ENCODE peak calls at places on chromosomes 2 and 18, in five cellular contexts. One of them, this sample, is unnamed.

GRCh38 chr2:128317186-128317897 is 1.3 kb downstream of the HS6ST1 start:
- DNase-seq in T-helper 1 cell: no peak
- DNase-seq in MV-4-11: peak; percentile 44
- DNase-seq in GM10248: peak; percentile 74
- DNase-seq in neural crest cell: no peak
- DNase-seq in this sample: peak; percentile 48

GRCh38 chr2:170845343-170845742 is 28.7 kb downstream of the GAD1 start:
- DNase-seq in T-helper 1 cell: no peak
- DNase-seq in MV-4-11: no peak
- DNase-seq in GM10248: no peak
- DNase-seq in neural crest cell: no peak
- DNase-seq in this sample: no peak

GRCh38 chr2:119647440-119648169 is 31.4 kb upstream of the TMEM177 start:
- DNase-seq in T-helper 1 cell: no peak
- DNase-seq in MV-4-11: peak; percentile 65
- DNase-seq in GM10248: peak; percentile 20
- DNase-seq in neural crest cell: no peak
- DNase-seq in this sample: no peak

GRCh38 chr2:16400127-16400623 is 265.5 kb downstream of the CYRIA start:
- DNase-seq in T-helper 1 cell: no peak
- DNase-seq in MV-4-11: no peak
- DNase-seq in GM10248: no peak
- DNase-seq in neural crest cell: no peak
- DNase-seq in this sample: no peak

GRCh38 chr2:206256711-206257110 is 17.8 kb upstream of the ZDBF2 start:
- DNase-seq in T-helper 1 cell: no peak
- DNase-seq in MV-4-11: no peak
- DNase-seq in GM10248: no peak
- DNase-seq in neural crest cell: no peak
- DNase-seq in this sample: no peak

GRCh38 chr18:8501044-8501443 is 108.2 kb upstream of the RAB12 start:
- DNase-seq in T-helper 1 cell: no peak
- DNase-seq in MV-4-11: no peak
- DNase-seq in GM10248: no peak
- DNase-seq in neural crest cell: no peak
- DNase-seq in this sample: peak; percentile 27

GRCh38 chr18:3594760-3595241 is 144.8 kb downstream of the TGIF1 start:
- DNase-seq in T-helper 1 cell: no peak
- DNase-seq in MV-4-11: no peak
- DNase-seq in GM10248: no peak
- DNase-seq in neural crest cell: no peak
- DNase-seq in this sample: no peak

GRCh38 chr2:47339745-47340541 is 63.0 kb upstream of the MSH2 start:
- DNase-seq in T-helper 1 cell: no peak
- DNase-seq in MV-4-11: peak; percentile 42
- DNase-seq in GM10248: no peak
- DNase-seq in neural crest cell: no peak
- DNase-seq in this sample: no peak

GRCh38 chr18:44123743-44124142 is 556.9 kb upstream of the SETBP1 start:
- DNase-seq in T-helper 1 cell: no peak
- DNase-seq in MV-4-11: no peak
- DNase-seq in GM10248: no peak
- DNase-seq in neural crest cell: no peak
- DNase-seq in this sample: no peak

GRCh38 chr18:8177330-8178016 is 431.8 kb upstream of the RAB12 start:
- DNase-seq in T-helper 1 cell: no peak
- DNase-seq in MV-4-11: no peak
- DNase-seq in GM10248: no peak
- DNase-seq in neural crest cell: no peak
- DNase-seq in this sample: no peak

GRCh38 chr2:171523969-171524401 is 1.7 kb downstream of the CYBRD1 start:
- DNase-seq in T-helper 1 cell: no peak
- DNase-seq in MV-4-11: peak; percentile 21
- DNase-seq in GM10248: no peak
- DNase-seq in neural crest cell: no peak
- DNase-seq in this sample: no peak

GRCh38 chr2:44778671-44779476 is 162.6 kb upstream of the SIX3 start:
- DNase-seq in T-helper 1 cell: no peak
- DNase-seq in MV-4-11: peak; percentile 86
- DNase-seq in GM10248: peak; percentile 92
- DNase-seq in neural crest cell: no peak
- DNase-seq in this sample: no peak

GRCh38 chr18:68520406-68521075 is 194.4 kb downstream of the TMX3 start:
- DNase-seq in T-helper 1 cell: no peak
- DNase-seq in MV-4-11: no peak
- DNase-seq in GM10248: no peak
- DNase-seq in neural crest cell: no peak
- DNase-seq in this sample: no peak

GRCh38 chr2:86221066-86221684 is 21.9 kb downstream of the MRPL35 start:
- DNase-seq in T-helper 1 cell: no peak
- DNase-seq in MV-4-11: peak; percentile 64
- DNase-seq in GM10248: peak; percentile 69
- DNase-seq in neural crest cell: peak; percentile 64
- DNase-seq in this sample: peak; percentile 70

GRCh38 chr2:129892360-129892759 is 87.1 kb upstream of the RAB6C start:
- DNase-seq in T-helper 1 cell: no peak
- DNase-seq in MV-4-11: no peak
- DNase-seq in GM10248: no peak
- DNase-seq in neural crest cell: no peak
- DNase-seq in this sample: no peak

This sample was measured in D341Med.